ENCODE peak calls at places on chromosomes 13 and 19, in six cellular contexts. Z is neuronal stem cell, A is brain microvascular endothelial cell, G is iPS-NIHi11, H is GM13976, V is SK-N-SH. W is an unnamed sample.

GRCh38 chr19:2507109-2507508 is 31.2 kb downstream of the GADD45B start:
- DNase-seq in G (no peak), Z (no peak), V (no peak), H (no peak), A (peak; percentile 60), W (peak; percentile 35)

GRCh38 chr19:42282036-42282762 is 13.1 kb downstream of the CIC start:
- DNase-seq in Z (no peak), G (no peak), A (no peak), V (no peak), H (no peak), W (no peak)

GRCh38 chr13:111577429-111577828 is 257.0 kb downstream of the TEX29 start:
- DNase-seq in Z (no peak), A (no peak), H (no peak), G (no peak), V (no peak), W (no peak)

GRCh38 chr13:47289578-47289977 is 392.7 kb upstream of the HTR2A start:
- DNase-seq in Z (peak; percentile 6), A (no peak), G (no peak), H (no peak), V (no peak), W (no peak)

GRCh38 chr19:31553112-31553843 is 204.0 kb upstream of the TSHZ3 start:
- DNase-seq in H (no peak), G (no peak), Z (no peak), A (no peak), V (peak; percentile 42), W (no peak)

GRCh38 chr13:110713981-110714797 is 689 bp downstream of the ING1 start:
- DNase-seq in Z (peak; percentile 38), H (peak; percentile 56), V (peak; percentile 56), A (peak; percentile 40), G (no peak), W (peak; percentile 33)

GRCh38 chr13:113547248-113547971 is 37.1 kb upstream of the TFDP1 start:
- DNase-seq in A (no peak), V (no peak), H (no peak), G (no peak), Z (no peak), W (peak; percentile 41)

GRCh38 chr13:30744056-30744684 is 8.8 kb downstream of the ALOX5AP start:
- DNase-seq in Z (no peak), H (peak; percentile 84), A (peak; percentile 65), V (no peak), G (no peak), W (peak; percentile 20)

GRCh38 chr19:1241417-1242095 is at the start of gene ATP5F1D:
- DNase-seq in H (peak; percentile 96), A (peak; percentile 89), Z (peak; percentile 87), V (peak; percentile 93), G (peak; percentile 87), W (peak; percentile 95)

GRCh38 chr13:21297452-21297851 is 121.0 kb downstream of the MRPL57 start:
- DNase-seq in Z (peak; percentile 30), V (no peak), A (no peak), G (no peak), H (no peak), W (no peak)

GRCh38 chr19:8304841-8305621 is 3.1 kb downstream of the CD320 start:
- DNase-seq in A (no peak), V (peak; percentile 80), Z (peak; percentile 21), H (no peak), G (peak; percentile 94), W (no peak)

GRCh38 chr19:50669319-50670101 is 20.3 kb downstream of the C19orf81 start:
- DNase-seq in Z (no peak), A (no peak), H (peak; percentile 73), V (peak; percentile 78), G (peak; percentile 49), W (peak; percentile 79)

GRCh38 chr19:13020002-13020414 is 24.7 kb downstream of the NFIX start:
- DNase-seq in Z (no peak), G (no peak), V (no peak), H (no peak), A (no peak), W (no peak)

GRCh38 chr13:108597943-108598342 is 31.5 kb upstream of the MYO16 start:
- DNase-seq in A (peak; percentile 11), G (no peak), H (no peak), V (no peak), Z (no peak), W (no peak)

GRCh38 chr13:26628706-26629105 is 71.2 kb downstream of the WASF3 start:
- DNase-seq in V (no peak), G (no peak), Z (no peak), A (peak; percentile 24), H (no peak), W (peak; percentile 41)

GRCh38 chr19:13118424-13119193 is 545 bp downstream of the NACC1 start:
- DNase-seq in Z (peak; percentile 71), H (peak; percentile 82), A (no peak), G (peak; percentile 97), V (peak; percentile 83), W (peak; percentile 73)

W was measured in GM03348.